ENCODE peak calls at places on chromosomes 5 and 9, in eight cellular contexts. J is fibroblast of mammary gland, F is pancreas, M is transverse colon, W is psoas muscle, D is AG04450, X is fibroblast of lung, Z is IMR-90. O is an unnamed sample.

GRCh38 chr9:126397056-126397455 is 70.4 kb downstream of the MVB12B start:
- DNase-seq in Z (no peak), J (no peak), D (no peak), F (no peak), M (peak; percentile 66), W (no peak), X (no peak), O (peak; percentile 46)

GRCh38 chr9:79700607-79701330 is 129.0 kb downstream of the TLE4 start:
- DNase-seq in W (no peak), F (no peak), X (peak; percentile 54), J (no peak), D (no peak), M (no peak), Z (peak; percentile 21), O (no peak)

GRCh38 chr9:118318770-118319443 is 614.7 kb downstream of the TLR4 start:
- DNase-seq in M (no peak), Z (no peak), F (no peak), W (peak; percentile 50), D (no peak), J (peak; percentile 5), X (peak; percentile 15), O (no peak)

GRCh38 chr5:177553671-177554429 is 513 bp downstream of the FAM193B start:
- DNase-seq in F (peak; percentile 80), W (peak; percentile 74), X (no peak), D (no peak), J (no peak), Z (no peak), M (peak; percentile 63), O (peak; percentile 79)

GRCh38 chr5:65152131-65152530 is 329.6 kb downstream of the ADAMTS6 start:
- DNase-seq in F (no peak), D (no peak), W (no peak), J (peak; percentile 78), Z (peak; percentile 51), X (peak; percentile 54), M (peak; percentile 39), O (no peak)

GRCh38 chr5:74016373-74016772 is 390.4 kb downstream of the ARHGEF28 start:
- DNase-seq in W (no peak), M (no peak), F (no peak), Z (no peak), X (no peak), D (no peak), J (no peak), O (peak; percentile 7)

GRCh38 chr9:32841314-32841713 is 58.0 kb downstream of the TMEM215 start:
- DNase-seq in Z (no peak), J (no peak), D (no peak), F (no peak), W (no peak), X (no peak), M (no peak), O (no peak)

GRCh38 chr9:126306071-126306647 is 20.5 kb upstream of the MVB12B start:
- DNase-seq in D (no peak), F (no peak), W (no peak), J (no peak), Z (no peak), X (no peak), M (no peak), O (no peak)

GRCh38 chr5:75566710-75567309 is 44.4 kb upstream of the ANKDD1B start:
- DNase-seq in X (peak; percentile 96), J (peak; percentile 95), Z (peak; percentile 96), W (no peak), M (no peak), D (peak; percentile 75), F (no peak), O (peak; percentile 51)

GRCh38 chr5:88948746-88949600 is 66.0 kb upstream of the MEF2C start:
- DNase-seq in X (no peak), D (no peak), M (no peak), J (no peak), F (no peak), W (no peak), Z (no peak), O (no peak)

GRCh38 chr5:126002222-126002897 is 420.8 kb upstream of the GRAMD2B start:
- DNase-seq in Z (peak; percentile 85), M (no peak), F (no peak), X (peak; percentile 97), D (peak; percentile 44), W (peak; percentile 66), J (peak; percentile 97), O (no peak)

GRCh38 chr5:123809594-123810172 is 297.7 kb downstream of the CSNK1G3 start:
- DNase-seq in X (no peak), J (no peak), Z (no peak), F (no peak), D (no peak), M (peak; percentile 25), W (no peak), O (no peak)

GRCh38 chr9:9598723-9599122 is 1014.1 kb downstream of the PTPRD start:
- DNase-seq in F (no peak), Z (no peak), J (no peak), X (no peak), M (no peak), W (no peak), D (no peak), O (no peak)

GRCh38 chr9:134967547-134967930 is 49.8 kb upstream of the FCN1 start:
- DNase-seq in Z (peak; percentile 6), M (no peak), X (peak; percentile 7), D (no peak), F (peak; percentile 40), J (peak; percentile 7), W (peak; percentile 51), O (no peak)

GRCh38 chr9:279674-280073 is 65.0 kb downstream of the DOCK8 start:
- DNase-seq in Z (no peak), F (no peak), W (no peak), X (no peak), M (no peak), D (no peak), J (no peak), O (no peak)

GRCh38 chr9:134054891-134055811 is 12.7 kb downstream of the BRD3 start:
- DNase-seq in J (no peak), F (peak; percentile 77), M (peak; percentile 6), Z (no peak), W (peak; percentile 57), X (no peak), D (no peak), O (no peak)

GRCh38 chr5:147565524-147565923 is 55.7 kb upstream of the DPYSL3 start:
- DNase-seq in D (no peak), W (no peak), M (no peak), X (peak; percentile 96), Z (peak; percentile 81), J (peak; percentile 80), F (no peak), O (no peak)

GRCh38 chr9:31137151-31137849 is 1247.1 kb upstream of the ACO1 start:
- DNase-seq in W (no peak), Z (peak; percentile 76), J (peak; percentile 82), D (peak; percentile 55), M (no peak), F (no peak), X (peak; percentile 99), O (no peak)

GRCh38 chr5:139501376-139501775 is 18.8 kb upstream of the STING1 start:
- DNase-seq in J (no peak), Z (no peak), F (no peak), W (no peak), D (no peak), M (no peak), X (no peak), O (no peak)

GRCh38 chr5:172129174-172129764 is 58.8 kb downstream of the STK10 start:
- DNase-seq in J (no peak), X (no peak), F (peak; percentile 20), D (no peak), M (no peak), Z (no peak), W (no peak), O (no peak)

GRCh38 chr9:12785941-12786340 is 11.1 kb downstream of the LURAP1L start:
- DNase-seq in F (no peak), J (no peak), M (no peak), X (no peak), D (no peak), W (no peak), Z (no peak), O (no peak)

GRCh38 chr5:37724395-37725125 is 115.3 kb downstream of the GDNF start:
- DNase-seq in X (peak; percentile 75), Z (no peak), J (peak; percentile 60), F (no peak), D (no peak), W (no peak), M (no peak), O (no peak)
- TF ChIP-seq CTCF in X (no peak), Z (no peak), J (no peak), F (no peak), D (no peak), W (no peak), M (no peak), O (no peak)

GRCh38 chr9:108269421-108269820 is 586.4 kb downstream of the ACTL7B start:
- DNase-seq in X (no peak), W (no peak), F (no peak), M (no peak), Z (no peak), J (no peak), D (no peak), O (no peak)

GRCh38 chr9:108271646-108272349 is 584.0 kb downstream of the ACTL7B start:
- DNase-seq in X (peak; percentile 75), Z (peak; percentile 88), J (peak; percentile 85), W (no peak), F (no peak), D (peak; percentile 60), M (peak; percentile 66), O (no peak)

GRCh38 chr9:108271236-108271635 is 584.5 kb downstream of the ACTL7B start:
- DNase-seq in Z (no peak), M (no peak), X (no peak), W (no peak), D (no peak), F (no peak), J (no peak), O (no peak)

GRCh38 chr9:108272350-108272899 is 583.4 kb downstream of the ACTL7B start:
- DNase-seq in F (peak; percentile 72), M (peak; percentile 66), D (peak; percentile 7), X (peak; percentile 24), J (peak; percentile 69), Z (peak; percentile 39), W (peak; percentile 68), O (no peak)

GRCh38 chr9:108270041-108270440 is 585.7 kb downstream of the ACTL7B start:
- DNase-seq in W (no peak), Z (peak; percentile 38), X (peak; percentile 50), D (no peak), J (no peak), F (no peak), M (no peak), O (no peak)
- TF ChIP-seq CTCF in W (no peak), Z (peak; percentile 0), X (no peak), D (no peak), J (no peak), F (no peak), M (no peak), O (no peak)

DNA sequence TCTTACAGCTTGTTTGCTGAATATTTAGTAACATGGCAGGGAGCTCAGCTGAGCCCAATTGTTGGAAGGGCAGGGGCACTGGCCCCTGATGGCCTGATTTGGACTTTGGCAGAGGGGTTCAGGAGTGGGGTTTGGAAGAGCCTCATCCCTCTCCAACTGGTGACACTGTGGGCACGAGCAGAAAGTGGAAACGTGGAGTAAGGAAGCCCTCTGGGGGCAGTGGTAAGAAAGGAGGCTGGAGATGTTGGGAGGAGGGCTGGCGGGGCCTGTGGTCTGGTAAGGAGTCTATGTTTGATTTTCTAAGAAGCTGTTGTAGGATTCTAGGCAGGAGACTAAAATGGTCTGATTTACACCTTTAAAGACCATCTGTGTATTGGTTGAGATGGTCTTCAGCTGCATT is 208.9 kb downstream of the HSPA4 start:
- DNase-seq in D (no peak), F (no peak), M (no peak), X (no peak), J (no peak), W (no peak), Z (no peak), O (no peak)
- TF ChIP-seq CTCF in D (peak; percentile 42), F (no peak), M (no peak), X (peak; percentile 15), J (peak; percentile 6), W (peak; percentile 30), Z (peak; percentile 32), O (no peak)

GRCh38 chr5:98769256-98770157 is 4.0 kb upstream of the RGMB start:
- DNase-seq in M (peak; percentile 49), X (peak; percentile 81), Z (peak; percentile 92), F (peak; percentile 74), J (peak; percentile 66), D (peak; percentile 81), W (peak; percentile 49), O (peak; percentile 57)
- TF ChIP-seq CTCF in M (peak; percentile 45), X (no peak), Z (peak; percentile 18), F (peak; percentile 12), J (no peak), D (peak; percentile 25), W (no peak), O (peak; percentile 2)